ENCODE peak calls at places on chromosomes 12 and 14, in eight cellular contexts. F is left ventricle myocardium inferior, X is mucosa of descending colon, I is AG09319, W is AG04450, L is cardiac fibroblast, B is cardiac muscle cell, P is Caco-2. V is an unnamed sample.

GRCh38 chr14:20782280-20782890 is 1.3 kb downstream of the RNASE6 start:
- DNase-seq in F (no peak), X (peak; percentile 56), I (no peak), W (no peak), L (no peak), B (peak; percentile 16), P (no peak), V (no peak)

GRCh38 chr12:23253191-23253590 is 628.2 kb downstream of the ETNK1 start:
- DNase-seq in F (no peak), X (no peak), I (no peak), W (no peak), L (peak; percentile 23), B (no peak), P (no peak), V (no peak)

GRCh38 chr14:30610719-30611388 is 11.3 kb upstream of the SCFD1 start:
- DNase-seq in F (no peak), X (peak; percentile 78), I (peak; percentile 39), W (peak; percentile 47), L (peak; percentile 88), B (peak; percentile 87), P (no peak), V (no peak)

GRCh38 chr12:101172316-101172715 is 37.7 kb downstream of the SLC5A8 start:
- DNase-seq in F (no peak), X (peak; percentile 58), I (no peak), W (no peak), L (peak; percentile 14), B (peak; percentile 6), P (peak; percentile 36), V (no peak)

GRCh38 chr14:69323266-69323966 is 63.5 kb downstream of the GALNT16 start:
- DNase-seq in F (no peak), X (no peak), I (no peak), W (no peak), L (no peak), B (no peak), P (peak; percentile 14), V (no peak)

GRCh38 chr12:7933255-7933726 is 2.7 kb downstream of the SLC2A3 start:
- DNase-seq in F (peak; percentile 65), X (peak; percentile 73), I (peak; percentile 89), W (peak; percentile 91), L (peak; percentile 97), B (peak; percentile 96), P (peak; percentile 85), V (peak; percentile 61)

GRCh38 chr12:51391047-51391837 is at the start of gene GALNT6:
- DNase-seq in F (no peak), X (peak; percentile 83), I (no peak), W (no peak), L (no peak), B (no peak), P (peak; percentile 85), V (peak; percentile 9)

GRCh38 chr12:116303929-116304328 is 26.4 kb upstream of the MED13L start:
- DNase-seq in F (no peak), X (no peak), I (no peak), W (no peak), L (peak; percentile 54), B (peak; percentile 75), P (no peak), V (no peak)

GRCh38 chr14:32764131-32764530 is 174.5 kb upstream of the NPAS3 start:
- DNase-seq in F (no peak), X (no peak), I (no peak), W (no peak), L (peak; percentile 74), B (no peak), P (no peak), V (no peak)

GRCh38 chr12:111335811-111336210 is 33.1 kb downstream of the PHETA1 start:
- DNase-seq in F (no peak), X (no peak), I (no peak), W (no peak), L (no peak), B (no peak), P (no peak), V (no peak)

GRCh38 chr14:81350344-81351096 is 49.6 kb downstream of the STON2 start:
- DNase-seq in F (no peak), X (no peak), I (no peak), W (no peak), L (no peak), B (no peak), P (no peak), V (no peak)

GRCh38 chr12:123531091-123531490 is 2.4 kb downstream of the RILPL1 start:
- DNase-seq in F (peak; percentile 52), X (no peak), I (no peak), W (no peak), L (no peak), B (no peak), P (no peak), V (no peak)

GRCh38 chr14:104749958-104750529 is 2.9 kb upstream of the SIVA1 start:
- DNase-seq in F (no peak), X (no peak), I (no peak), W (no peak), L (no peak), B (no peak), P (no peak), V (no peak)

GRCh38 chr12:46111727-46112126 is 121.4 kb upstream of the SCAF11 start:
- DNase-seq in F (no peak), X (no peak), I (no peak), W (no peak), L (no peak), B (no peak), P (no peak), V (no peak)

GRCh38 chr12:111038941-111039340 is 118.6 kb upstream of the MYL2 start:
- DNase-seq in F (no peak), X (no peak), I (no peak), W (no peak), L (no peak), B (no peak), P (no peak), V (no peak)

GRCh38 chr12:85872497-85873091 is 1.5 kb upstream of the NTS start:
- DNase-seq in F (no peak), X (peak; percentile 11), I (peak; percentile 16), W (peak; percentile 13), L (peak; percentile 78), B (peak; percentile 77), P (no peak), V (no peak)

GRCh38 chr12:85877459-85877858 is 3.4 kb downstream of the NTS start:
- DNase-seq in F (no peak), X (no peak), I (no peak), W (no peak), L (no peak), B (no peak), P (no peak), V (no peak)

DNA sequence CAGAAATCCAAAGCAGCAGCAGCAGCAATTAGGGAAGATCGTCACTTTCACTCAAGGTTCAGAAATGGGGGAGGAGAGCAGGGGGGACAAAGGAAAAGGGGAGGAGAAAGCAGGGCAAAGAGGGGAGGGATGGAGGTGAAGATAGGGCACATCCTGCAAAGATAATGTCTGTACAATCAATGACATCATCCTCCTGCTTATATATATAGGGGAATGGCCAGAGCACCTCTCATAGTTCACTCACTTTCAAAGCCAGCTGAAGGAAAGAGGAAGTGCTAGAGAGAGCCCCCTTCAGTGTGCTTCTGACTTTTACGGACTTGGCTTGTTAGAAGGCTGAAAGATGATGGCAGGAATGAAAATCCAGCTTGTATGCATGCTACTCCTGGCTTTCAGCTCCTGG is at the start of gene NTS:
- DNase-seq in F (no peak), X (no peak), I (no peak), W (no peak), L (no peak), B (peak; percentile 6), P (no peak), V (no peak)
- TF ChIP-seq CTCF in F (no peak), X (no peak), I (no peak), W (no peak), L (no peak), B (peak; percentile 12), P (no peak), V (no peak)

GRCh38 chr14:57189070-57189469 is 79.6 kb downstream of the EXOC5 start:
- DNase-seq in F (no peak), X (no peak), I (no peak), W (no peak), L (peak; percentile 25), B (peak; percentile 45), P (no peak), V (no peak)
- TF ChIP-seq CTCF in F (peak; percentile 18), X (no peak), I (peak; percentile 26), W (no peak), L (peak; percentile 6), B (peak; percentile 9), P (no peak), V (peak; percentile 47)

GRCh38 chr14:77549451-77549850 is 50.8 kb upstream of the ISM2 start:
- DNase-seq in F (no peak), X (no peak), I (no peak), W (no peak), L (no peak), B (no peak), P (no peak), V (no peak)

GRCh38 chr14:77544571-77544970 is 46.0 kb upstream of the ISM2 start:
- DNase-seq in F (no peak), X (no peak), I (no peak), W (no peak), L (no peak), B (peak; percentile 34), P (no peak), V (no peak)

GRCh38 chr14:77543240-77543551 is 44.6 kb upstream of the ISM2 start:
- DNase-seq in F (no peak), X (no peak), I (no peak), W (no peak), L (no peak), B (no peak), P (no peak), V (no peak)

GRCh38 chr14:77543637-77544334 is 45.2 kb upstream of the ISM2 start:
- DNase-seq in F (no peak), X (no peak), I (no peak), W (no peak), L (no peak), B (peak; percentile 74), P (no peak), V (no peak)

DNA sequence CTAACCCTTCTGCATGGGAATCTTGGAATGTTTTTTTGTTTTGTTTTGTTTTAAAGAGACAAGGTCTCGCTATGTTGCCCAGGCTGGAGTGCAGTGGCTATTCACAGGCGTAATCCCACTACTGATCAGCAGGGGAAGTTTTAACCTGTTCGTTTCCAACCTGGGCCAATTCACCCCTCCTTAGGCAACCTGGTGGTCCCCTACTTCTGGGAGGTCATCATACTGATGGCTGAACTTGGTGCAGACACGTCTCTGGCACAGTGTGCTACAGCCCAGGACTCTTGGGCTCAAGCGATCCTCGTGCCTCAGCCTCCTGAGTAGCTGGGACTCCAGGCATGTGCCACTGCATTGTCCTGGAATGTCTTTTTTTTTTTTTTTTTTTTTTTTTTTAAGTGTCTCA is 48.9 kb upstream of the ISM2 start:
- DNase-seq in F (no peak), X (no peak), I (no peak), W (no peak), L (no peak), B (no peak), P (no peak), V (no peak)
- TF ChIP-seq CTCF in F (no peak), X (no peak), I (no peak), W (peak; percentile 23), L (peak; percentile 25), B (peak; percentile 12), P (no peak), V (peak; percentile 45)

GRCh38 chr12:27703720-27704452 is 6.7 kb upstream of the MRPS35 start:
- DNase-seq in F (peak; percentile 28), X (peak; percentile 98), I (peak; percentile 93), W (peak; percentile 76), L (peak; percentile 96), B (peak; percentile 93), P (peak; percentile 86), V (peak; percentile 78)
- TF ChIP-seq CTCF in F (peak; percentile 89), X (peak; percentile 65), I (peak; percentile 77), W (peak; percentile 91), L (peak; percentile 86), B (peak; percentile 93), P (peak; percentile 93), V (peak; percentile 98)

GRCh38 chr14:72547999-72548398 is 345.9 kb downstream of the DPF3 start:
- DNase-seq in F (no peak), X (no peak), I (no peak), W (no peak), L (no peak), B (peak; percentile 6), P (no peak), V (no peak)
- TF ChIP-seq CTCF in F (no peak), X (no peak), I (no peak), W (no peak), L (no peak), B (no peak), P (no peak), V (no peak)